ENCODE peak calls at places on chromosomes 12 and 14, in four cellular contexts. N is fibroblast of lung, L is IMR-90, H is aorta. D is an unnamed sample.

GRCh38 chr12:98439471-98440164 is 75.8 kb upstream of the TMPO start:
- DNase-seq in N (no peak), L (no peak), H (no peak), D (no peak)

GRCh38 chr12:14213542-14213941 is 151.9 kb upstream of the ATF7IP start:
- DNase-seq in N (no peak), L (no peak), H (no peak), D (no peak)

GRCh38 chr14:89134640-89135039 is 282.4 kb downstream of the FOXN3 start:
- DNase-seq in N (no peak), L (no peak), H (no peak), D (no peak)

GRCh38 chr14:26709019-26709418 is 111.2 kb upstream of the NOVA1 start:
- DNase-seq in N (peak; percentile 17), L (no peak), H (no peak), D (no peak)

GRCh38 chr14:61177279-61178225 is 103.6 kb downstream of the TMEM30B start:
- DNase-seq in N (peak; percentile 62), L (peak; percentile 31), H (no peak), D (no peak)

GRCh38 chr12:46676797-46677520 is 148.8 kb downstream of the SLC38A4 start:
- DNase-seq in N (no peak), L (no peak), H (no peak), D (no peak)

GRCh38 chr12:131065279-131065678 is 111.6 kb downstream of the ADGRD1 start:
- DNase-seq in N (no peak), L (no peak), H (no peak), D (no peak)

GRCh38 chr12:41277019-41277770 is 89.1 kb downstream of the PDZRN4 start:
- DNase-seq in N (peak; percentile 65), L (peak; percentile 52), H (no peak), D (peak; percentile 29)

GRCh38 chr14:66709292-66709691 is 201.3 kb downstream of the GPHN start:
- DNase-seq in N (peak; percentile 24), L (peak; percentile 19), H (no peak), D (no peak)

GRCh38 chr12:112496493-112496892 is 77.7 kb downstream of the PTPN11 start:
- DNase-seq in N (no peak), L (no peak), H (no peak), D (no peak)

GRCh38 chr12:47184813-47185212 is 105.1 kb upstream of the AMIGO2 start:
- DNase-seq in N (no peak), L (no peak), H (no peak), D (no peak)

GRCh38 chr12:105561981-105562726 is 231.7 kb downstream of the C12orf75 start:
- DNase-seq in N (peak; percentile 91), L (peak; percentile 90), H (peak; percentile 75), D (no peak)

GRCh38 chr14:46384611-46385010 is 267.0 kb downstream of the RPL10L start:
- DNase-seq in N (no peak), L (no peak), H (no peak), D (no peak)

GRCh38 chr12:121925361-121925725 is 7.0 kb downstream of the CFAP251 start:
- DNase-seq in N (peak; percentile 63), L (peak; percentile 83), H (no peak), D (no peak)

GRCh38 chr12:109604132-109604585 is 30.6 kb downstream of the MVK start:
- DNase-seq in N (no peak), L (no peak), H (no peak), D (no peak)

GRCh38 chr12:95623554-95624170 is 72.4 kb upstream of the USP44 start:
- DNase-seq in N (peak; percentile 86), L (peak; percentile 89), H (peak; percentile 82), D (peak; percentile 24)

GRCh38 chr12:123043536-123044001 is 63.1 kb downstream of the ARL6IP4 start:
- DNase-seq in N (peak; percentile 94), L (peak; percentile 99), H (peak; percentile 91), D (peak; percentile 94)

GRCh38 chr14:32472081-32472480 is 143.0 kb downstream of the AKAP6 start:
- DNase-seq in N (no peak), L (no peak), H (no peak), D (no peak)

GRCh38 chr12:57031228-57031670 is 14.9 kb upstream of the TAC3 start:
- DNase-seq in N (no peak), L (no peak), H (no peak), D (peak; percentile 87)

GRCh38 chr14:22839159-22839779 is 2.9 kb downstream of the MMP14 start:
- DNase-seq in N (peak; percentile 81), L (peak; percentile 54), H (no peak), D (no peak)

GRCh38 chr12:52084491-52085231 is 5.2 kb downstream of the SMIM41 start:
- DNase-seq in N (no peak), L (no peak), H (no peak), D (no peak)

GRCh38 chr14:67710209-67710608 is 8.5 kb downstream of the RDH12 start:
- DNase-seq in N (no peak), L (no peak), H (no peak), D (no peak)

GRCh38 chr14:89571502-89571901 is 154.5 kb upstream of the FOXN3 start:
- DNase-seq in N (peak; percentile 6), L (no peak), H (no peak), D (peak; percentile 14)

GRCh38 chr14:73723411-73723798 is 9.2 kb upstream of the PNMA1 start:
- DNase-seq in N (peak; percentile 23), L (peak; percentile 42), H (no peak), D (no peak)
- H3K4me3 ChIP-seq in N (no peak overlapping the region), L (no peak overlapping the region), H (no peak overlapping the region), D (no peak overlapping the region)

GRCh38 chr12:88743946-88744685 is 163.8 kb upstream of the KITLG start:
- DNase-seq in N (no peak), L (peak; percentile 33), H (no peak), D (no peak)

GRCh38 chr12:88752183-88752582 is 171.9 kb upstream of the KITLG start:
- DNase-seq in N (no peak), L (no peak), H (no peak), D (no peak)

GRCh38 chr12:88750867-88751543 is 170.7 kb upstream of the KITLG start:
- DNase-seq in N (no peak), L (no peak), H (no peak), D (no peak)

GRCh38 chr12:88746386-88746785 is 166.1 kb upstream of the KITLG start:
- DNase-seq in N (peak; percentile 9), L (no peak), H (no peak), D (no peak)
- H3K4me3 ChIP-seq in N (no peak overlapping the region), L (no peak overlapping the region), H (no peak overlapping the region), D (no peak overlapping the region)

GRCh38 chr12:21774358-21775129 is at the start of gene KCNJ8:
- DNase-seq in N (peak; percentile 41), L (peak; percentile 50), H (peak; percentile 86), D (no peak)
- H3K4me3 ChIP-seq in N (peak within 1 kb of the TSS; percentile 73), L (peak within 1 kb of the TSS; percentile 96), H (peak within 1 kb of the TSS; percentile 98), D (no peak within 1 kb of the TSS)

GRCh38 chr14:97776890-97777564 is 979.8 kb downstream of the VRK1 start:
- DNase-seq in N (no peak), L (no peak), H (no peak), D (peak; percentile 90)

DNA sequence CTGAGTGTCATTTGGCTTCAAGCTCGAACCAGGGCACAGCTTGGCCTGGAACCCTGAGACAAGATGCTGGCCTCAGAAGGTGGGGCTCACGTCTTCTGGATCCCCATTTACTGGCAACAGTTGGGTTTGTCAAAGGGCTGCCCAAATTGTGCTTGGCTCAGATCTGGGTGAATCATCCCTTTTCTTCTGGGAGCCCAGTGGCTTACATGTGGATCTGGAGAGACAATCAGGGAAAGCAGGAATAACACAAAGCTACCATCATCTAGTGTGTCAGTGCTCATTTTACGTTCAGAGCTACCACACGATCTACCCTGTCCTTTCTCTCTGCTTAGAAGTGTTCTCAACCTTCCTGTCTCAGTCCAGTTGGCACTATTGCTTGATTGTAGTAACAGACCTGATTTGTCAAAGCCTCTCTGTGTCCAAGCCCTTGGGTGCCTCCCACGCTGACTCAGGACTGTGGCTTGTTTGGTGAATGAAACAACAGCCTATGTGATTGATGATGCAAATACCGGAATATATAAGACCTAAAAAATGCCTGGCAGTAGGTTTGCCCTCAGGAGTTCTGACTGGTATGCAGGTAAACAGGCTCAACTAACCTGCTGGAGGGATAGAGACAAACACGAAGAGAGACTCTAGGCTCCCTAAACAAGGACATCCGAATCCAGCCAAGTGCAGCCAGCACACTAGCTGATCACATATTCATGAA is 974.3 kb downstream of the VRK1 start:
- DNase-seq in N (no peak), L (no peak), H (no peak), D (no peak)
- H3K4me3 ChIP-seq in N (no peak overlapping the region), L (no peak overlapping the region), H (no peak overlapping the region), D (no peak overlapping the region)

GRCh38 chr12:40106655-40107054 is 774 bp upstream of the SLC2A13 start:
- DNase-seq in N (no peak), L (no peak), H (no peak), D (no peak)
- H3K4me3 ChIP-seq in N (peak overlapping the region; percentile 76), L (no peak overlapping the region), H (peak overlapping the region; percentile 93), D (no peak overlapping the region)

DNA sequence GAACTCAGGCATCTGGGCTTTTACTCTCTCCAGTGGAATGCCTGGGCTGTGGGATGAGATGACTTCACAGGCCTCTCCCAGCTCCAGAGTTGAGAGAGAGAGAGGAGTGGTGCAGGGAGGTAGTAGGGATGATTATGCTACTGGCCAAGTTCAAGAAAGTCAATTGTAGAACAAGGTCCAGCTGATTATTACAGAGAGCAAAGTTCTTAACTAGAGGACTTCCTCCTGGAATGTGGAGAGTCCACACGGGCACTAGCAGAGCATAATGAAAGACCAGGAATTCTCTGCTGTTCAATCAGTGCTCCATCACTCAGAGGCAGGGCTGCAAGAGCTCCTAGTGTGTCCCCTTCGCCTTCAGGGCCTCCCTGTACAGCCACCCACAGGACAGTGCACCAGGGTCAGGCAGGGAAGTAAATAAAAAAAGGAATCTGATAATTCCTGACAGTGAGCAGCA is 651 bp upstream of the EMP1 start:
- DNase-seq in N (peak; percentile 54), L (peak; percentile 68), H (no peak), D (no peak)
- H3K4me3 ChIP-seq in N (peak overlapping the region; percentile 97), L (no peak overlapping the region), H (no peak overlapping the region), D (no peak overlapping the region)

GRCh38 chr14:54784657-54785056 is 118.0 kb downstream of the GCH1 start:
- DNase-seq in N (no peak), L (no peak), H (peak; percentile 79), D (no peak)

GRCh38 chr14:54783660-54784015 is 119.0 kb downstream of the GCH1 start:
- DNase-seq in N (no peak), L (no peak), H (no peak), D (no peak)

GRCh38 chr14:54784060-54784459 is 118.6 kb downstream of the GCH1 start:
- DNase-seq in N (no peak), L (no peak), H (no peak), D (no peak)

GRCh38 chr14:54781936-54782802 is 120.5 kb downstream of the GCH1 start:
- DNase-seq in N (peak; percentile 24), L (no peak), H (no peak), D (no peak)

DNA sequence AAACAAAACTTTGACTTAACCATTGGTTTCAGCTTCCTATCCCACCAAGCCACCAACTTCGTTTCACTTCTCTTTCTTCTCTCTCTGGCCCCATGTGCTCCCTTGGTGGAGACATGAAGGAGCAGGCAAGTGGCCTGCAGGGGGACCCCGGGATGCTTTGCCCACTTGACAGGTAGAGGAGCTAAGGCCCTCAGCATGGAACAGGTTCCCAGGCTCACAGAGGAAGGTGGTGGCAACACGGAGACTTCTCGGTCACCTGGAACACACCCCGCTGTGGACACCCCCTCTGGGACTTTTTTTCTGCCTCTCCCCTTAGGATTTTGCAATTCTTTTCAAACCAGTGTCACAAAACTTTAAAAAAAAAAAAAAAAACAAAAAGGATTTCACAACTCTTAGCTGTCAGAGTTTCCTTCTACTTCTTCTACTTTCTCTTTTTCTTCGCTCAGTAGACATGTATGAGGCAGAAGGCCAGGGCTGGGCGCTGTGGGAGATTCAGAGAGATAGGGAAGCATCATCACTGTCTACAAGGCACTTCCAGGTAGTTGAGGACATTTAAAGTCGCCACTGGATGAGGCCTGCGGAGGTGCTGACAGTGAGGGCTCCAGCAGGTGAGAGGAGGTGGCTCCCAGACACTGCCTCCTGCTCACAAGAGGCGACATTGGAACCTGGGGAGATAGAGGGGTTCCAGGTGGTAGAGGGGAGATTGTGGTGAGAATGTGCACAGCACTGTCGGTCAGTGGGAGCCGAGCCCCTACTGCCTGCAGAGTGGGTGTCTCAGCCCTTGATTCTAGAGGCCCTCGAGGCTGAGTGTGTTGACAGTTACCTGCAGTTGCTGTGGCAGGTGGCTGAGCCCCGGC is 119.6 kb downstream of the GCH1 start:
- DNase-seq in N (no peak), L (no peak), H (peak; percentile 64), D (peak; percentile 19)
- H3K4me3 ChIP-seq in N (no peak overlapping the region), L (no peak overlapping the region), H (no peak overlapping the region), D (no peak overlapping the region)

D was measured in Jurkat, Clone E6-1.